ENCODE peak calls at places on chromosomes 6 and 20, in seven cellular contexts. One of them, this sample, is unnamed.

GRCh38 chr6:11490996-11491395 is 46.6 kb upstream of the TMEM170B start:
- DNase-seq in kidney epithelial cell: no peak
- DNase-seq in AG20443: no peak
- DNase-seq in aorta: no peak
- DNase-seq in HuH-7.5: no peak
- DNase-seq in GOT3: no peak
- DNase-seq in transverse colon: no peak
- DNase-seq in this sample: no peak

GRCh38 chr20:43973231-43973630 is 58.6 kb downstream of the TOX2 start:
- DNase-seq in kidney epithelial cell: no peak
- DNase-seq in AG20443: no peak
- DNase-seq in aorta: peak
- DNase-seq in HuH-7.5: no peak
- DNase-seq in GOT3: no peak
- DNase-seq in transverse colon: no peak
- DNase-seq in this sample: no peak

GRCh38 chr6:14468656-14469321 is 351.2 kb downstream of the CD83 start:
- DNase-seq in kidney epithelial cell: no peak
- DNase-seq in AG20443: no peak
- DNase-seq in aorta: no peak
- DNase-seq in HuH-7.5: no peak
- DNase-seq in GOT3: no peak
- DNase-seq in transverse colon: no peak
- DNase-seq in this sample: no peak

GRCh38 chr6:33248643-33248931 is 23.1 kb downstream of the VPS52 start:
- DNase-seq in kidney epithelial cell: no peak
- DNase-seq in AG20443: no peak
- DNase-seq in aorta: no peak
- DNase-seq in HuH-7.5: no peak
- DNase-seq in GOT3: no peak
- DNase-seq in transverse colon: no peak
- DNase-seq in this sample: no peak

GRCh38 chr20:22686097-22686496 is 101.7 kb upstream of the FOXA2 start:
- DNase-seq in kidney epithelial cell: no peak
- DNase-seq in AG20443: peak
- DNase-seq in aorta: peak
- DNase-seq in HuH-7.5: peak
- DNase-seq in GOT3: no peak
- DNase-seq in transverse colon: peak
- DNase-seq in this sample: no peak

GRCh38 chr6:5518936-5519491 is 257.7 kb downstream of the FARS2 start:
- DNase-seq in kidney epithelial cell: no peak
- DNase-seq in AG20443: no peak
- DNase-seq in aorta: no peak
- DNase-seq in HuH-7.5: no peak
- DNase-seq in GOT3: no peak
- DNase-seq in transverse colon: no peak
- DNase-seq in this sample: no peak

GRCh38 chr6:16206595-16207037 is 31.8 kb upstream of the GMPR start:
- DNase-seq in kidney epithelial cell: peak
- DNase-seq in AG20443: peak
- DNase-seq in aorta: no peak
- DNase-seq in HuH-7.5: peak
- DNase-seq in GOT3: no peak
- DNase-seq in transverse colon: peak
- DNase-seq in this sample: peak

GRCh38 chr20:61817061-61817460 is 248.6 kb downstream of the TAF4 start:
- DNase-seq in kidney epithelial cell: no peak
- DNase-seq in AG20443: no peak
- DNase-seq in aorta: no peak
- DNase-seq in HuH-7.5: no peak
- DNase-seq in GOT3: no peak
- DNase-seq in transverse colon: no peak
- DNase-seq in this sample: no peak

GRCh38 chr20:17971571-17972013 is 2.8 kb downstream of the MGME1 start:
- DNase-seq in kidney epithelial cell: no peak
- DNase-seq in AG20443: peak
- DNase-seq in aorta: no peak
- DNase-seq in HuH-7.5: no peak
- DNase-seq in GOT3: no peak
- DNase-seq in transverse colon: no peak
- DNase-seq in this sample: no peak

GRCh38 chr6:99093781-99094180 is 146.0 kb upstream of the FBXL4 start:
- DNase-seq in kidney epithelial cell: no peak
- DNase-seq in AG20443: no peak
- DNase-seq in aorta: no peak
- DNase-seq in HuH-7.5: no peak
- DNase-seq in GOT3: no peak
- DNase-seq in transverse colon: no peak
- DNase-seq in this sample: no peak

GRCh38 chr6:75149253-75149652 is 56.6 kb downstream of the COL12A1 start:
- DNase-seq in kidney epithelial cell: no peak
- DNase-seq in AG20443: no peak
- DNase-seq in aorta: no peak
- DNase-seq in HuH-7.5: no peak
- DNase-seq in GOT3: no peak
- DNase-seq in transverse colon: no peak
- DNase-seq in this sample: no peak

GRCh38 chr20:54250691-54251090 is 42.8 kb downstream of the PFDN4 start:
- DNase-seq in kidney epithelial cell: no peak
- DNase-seq in AG20443: no peak
- DNase-seq in aorta: no peak
- DNase-seq in HuH-7.5: peak
- DNase-seq in GOT3: no peak
- DNase-seq in transverse colon: no peak
- DNase-seq in this sample: no peak

GRCh38 chr6:3585320-3585935 is 128.6 kb upstream of the SLC22A23 start:
- DNase-seq in kidney epithelial cell: peak
- DNase-seq in AG20443: peak
- DNase-seq in aorta: no peak
- DNase-seq in HuH-7.5: no peak
- DNase-seq in GOT3: no peak
- DNase-seq in transverse colon: no peak
- DNase-seq in this sample: no peak

GRCh38 chr20:56163806-56164205 is 84.7 kb upstream of the MC3R start:
- DNase-seq in kidney epithelial cell: no peak
- DNase-seq in AG20443: no peak
- DNase-seq in aorta: no peak
- DNase-seq in HuH-7.5: no peak
- DNase-seq in GOT3: no peak
- DNase-seq in transverse colon: no peak
- DNase-seq in this sample: no peak

GRCh38 chr6:134936927-134937326 is 13.0 kb downstream of the ALDH8A1 start:
- DNase-seq in kidney epithelial cell: no peak
- DNase-seq in AG20443: peak
- DNase-seq in aorta: no peak
- DNase-seq in HuH-7.5: no peak
- DNase-seq in GOT3: no peak
- DNase-seq in transverse colon: no peak
- DNase-seq in this sample: no peak

GRCh38 chr6:105993769-105994521 is 92.2 kb upstream of the PRDM1 start:
- DNase-seq in kidney epithelial cell: no peak
- DNase-seq in AG20443: peak
- DNase-seq in aorta: no peak
- DNase-seq in HuH-7.5: no peak
- DNase-seq in GOT3: no peak
- DNase-seq in transverse colon: peak
- DNase-seq in this sample: peak

GRCh38 chr6:21946298-21946783 is 350.5 kb downstream of the PRL start:
- DNase-seq in kidney epithelial cell: peak
- DNase-seq in AG20443: peak
- DNase-seq in aorta: no peak
- DNase-seq in HuH-7.5: no peak
- DNase-seq in GOT3: no peak
- DNase-seq in transverse colon: no peak
- DNase-seq in this sample: no peak

GRCh38 chr6:5866547-5867051 is 140.1 kb downstream of the NRN1 start:
- DNase-seq in kidney epithelial cell: peak
- DNase-seq in AG20443: peak
- DNase-seq in aorta: no peak
- DNase-seq in HuH-7.5: no peak
- DNase-seq in GOT3: no peak
- DNase-seq in transverse colon: no peak
- DNase-seq in this sample: no peak

GRCh38 chr6:90257486-90257738 is 39.2 kb downstream of the BACH2 start:
- DNase-seq in kidney epithelial cell: no peak
- DNase-seq in AG20443: no peak
- DNase-seq in aorta: no peak
- DNase-seq in HuH-7.5: no peak
- DNase-seq in GOT3: no peak
- DNase-seq in transverse colon: no peak
- DNase-seq in this sample: no peak

GRCh38 chr6:166633732-166634535 is 6.9 kb upstream of the RPS6KA2 start:
- DNase-seq in kidney epithelial cell: no peak
- DNase-seq in AG20443: peak
- DNase-seq in aorta: peak
- DNase-seq in HuH-7.5: no peak
- DNase-seq in GOT3: no peak
- DNase-seq in transverse colon: no peak
- DNase-seq in this sample: no peak

GRCh38 chr6:160135922-160136655 is 14.5 kb downstream of the SLC22A1 start:
- DNase-seq in kidney epithelial cell: no peak
- DNase-seq in AG20443: no peak
- DNase-seq in aorta: no peak
- DNase-seq in HuH-7.5: no peak
- DNase-seq in GOT3: no peak
- DNase-seq in transverse colon: no peak
- DNase-seq in this sample: no peak

GRCh38 chr20:38601216-38602184 is at the start of gene ARHGAP40:
- DNase-seq in kidney epithelial cell: no peak
- DNase-seq in AG20443: peak
- DNase-seq in aorta: no peak
- DNase-seq in HuH-7.5: peak
- DNase-seq in GOT3: no peak
- DNase-seq in transverse colon: peak
- DNase-seq in this sample: no peak

GRCh38 chr20:61647741-61648140 is 395.7 kb downstream of the CDH4 start:
- DNase-seq in kidney epithelial cell: no peak
- DNase-seq in AG20443: no peak
- DNase-seq in aorta: no peak
- DNase-seq in HuH-7.5: no peak
- DNase-seq in GOT3: no peak
- DNase-seq in transverse colon: no peak
- DNase-seq in this sample: no peak

GRCh38 chr20:5400164-5400762 is 83.5 kb upstream of the PROKR2 start:
- DNase-seq in kidney epithelial cell: no peak
- DNase-seq in AG20443: no peak
- DNase-seq in aorta: no peak
- DNase-seq in HuH-7.5: no peak
- DNase-seq in GOT3: no peak
- DNase-seq in transverse colon: no peak
- DNase-seq in this sample: peak

GRCh38 chr6:152059909-152060308 is 252.4 kb downstream of the ESR1 start:
- DNase-seq in kidney epithelial cell: no peak
- DNase-seq in AG20443: no peak
- DNase-seq in aorta: no peak
- DNase-seq in HuH-7.5: no peak
- DNase-seq in GOT3: no peak
- DNase-seq in transverse colon: no peak
- DNase-seq in this sample: no peak

GRCh38 chr6:109002100-109002697 is 92.4 kb downstream of the SESN1 start:
- DNase-seq in kidney epithelial cell: no peak
- DNase-seq in AG20443: peak
- DNase-seq in aorta: no peak
- DNase-seq in HuH-7.5: no peak
- DNase-seq in GOT3: no peak
- DNase-seq in transverse colon: no peak
- DNase-seq in this sample: no peak

GRCh38 chr6:43338243-43338642 is 29.6 kb upstream of the CRIP3 start:
- DNase-seq in kidney epithelial cell: no peak
- DNase-seq in AG20443: no peak
- DNase-seq in aorta: no peak
- DNase-seq in HuH-7.5: no peak
- DNase-seq in GOT3: no peak
- DNase-seq in transverse colon: no peak
- DNase-seq in this sample: no peak

GRCh38 chr6:129186988-129187387 is 304.1 kb downstream of the LAMA2 start:
- DNase-seq in kidney epithelial cell: peak
- DNase-seq in AG20443: peak
- DNase-seq in aorta: no peak
- DNase-seq in HuH-7.5: no peak
- DNase-seq in GOT3: no peak
- DNase-seq in transverse colon: no peak
- DNase-seq in this sample: no peak

GRCh38 chr20:50303573-50304500 is 113.2 kb downstream of the CEBPB start:
- DNase-seq in kidney epithelial cell: no peak
- DNase-seq in AG20443: peak
- DNase-seq in aorta: peak
- DNase-seq in HuH-7.5: no peak
- DNase-seq in GOT3: no peak
- DNase-seq in transverse colon: peak
- DNase-seq in this sample: no peak

GRCh38 chr6:6918216-6918983 is 189.4 kb upstream of the RREB1 start:
- DNase-seq in kidney epithelial cell: peak
- DNase-seq in AG20443: peak
- DNase-seq in aorta: no peak
- DNase-seq in HuH-7.5: no peak
- DNase-seq in GOT3: no peak
- DNase-seq in transverse colon: no peak
- DNase-seq in this sample: no peak

GRCh38 chr6:52499026-52499425 is 77.8 kb downstream of the TRAM2 start:
- DNase-seq in kidney epithelial cell: no peak
- DNase-seq in AG20443: peak
- DNase-seq in aorta: no peak
- DNase-seq in HuH-7.5: no peak
- DNase-seq in GOT3: no peak
- DNase-seq in transverse colon: no peak
- DNase-seq in this sample: no peak

GRCh38 chr6:150898390-150899170 is 33.1 kb downstream of the MTHFD1L start:
- DNase-seq in kidney epithelial cell: no peak
- DNase-seq in AG20443: no peak
- DNase-seq in aorta: no peak
- DNase-seq in HuH-7.5: no peak
- DNase-seq in GOT3: no peak
- DNase-seq in transverse colon: no peak
- DNase-seq in this sample: no peak

GRCh38 chr20:58073945-58074920 is 154.2 kb downstream of the ANKRD60 start:
- DNase-seq in kidney epithelial cell: no peak
- DNase-seq in AG20443: peak
- DNase-seq in aorta: no peak
- DNase-seq in HuH-7.5: no peak
- DNase-seq in GOT3: no peak
- DNase-seq in transverse colon: no peak
- DNase-seq in this sample: no peak

GRCh38 chr20:59082077-59082740 is 39.6 kb upstream of the PRELID3B start:
- DNase-seq in kidney epithelial cell: no peak
- DNase-seq in AG20443: no peak
- DNase-seq in aorta: no peak
- DNase-seq in HuH-7.5: no peak
- DNase-seq in GOT3: no peak
- DNase-seq in transverse colon: no peak
- DNase-seq in this sample: no peak

GRCh38 chr6:83511901-83512681 is at the start of gene PRSS35:
- DNase-seq in kidney epithelial cell: no peak
- DNase-seq in AG20443: peak
- DNase-seq in aorta: peak
- DNase-seq in HuH-7.5: peak
- DNase-seq in GOT3: no peak
- DNase-seq in transverse colon: peak
- DNase-seq in this sample: peak

GRCh38 chr6:130425532-130425931 is 59.7 kb downstream of the TMEM200A start:
- DNase-seq in kidney epithelial cell: no peak
- DNase-seq in AG20443: no peak
- DNase-seq in aorta: no peak
- DNase-seq in HuH-7.5: no peak
- DNase-seq in GOT3: no peak
- DNase-seq in transverse colon: no peak
- DNase-seq in this sample: no peak